ENCODE peak calls at places on chromosome 21, in six cellular contexts. One of them, this sample, is unnamed.

GRCh38 chr21:37762606-37763005 is 153.7 kb downstream of the KCNJ6 start:
- DNase-seq in WTC11: no peak
- DNase-seq in progenitor cell of endocrine pancreas: no peak
- DNase-seq in CD8-positive, alpha-beta T cell: no peak
- DNase-seq in heart right ventricle: no peak
- DNase-seq in fibroblast of lung: no peak
- DNase-seq in this sample: no peak

GRCh38 chr21:46054447-46054846 is 43.5 kb upstream of the COL6A2 start:
- DNase-seq in WTC11: no peak
- DNase-seq in progenitor cell of endocrine pancreas: peak; percentile 8
- DNase-seq in CD8-positive, alpha-beta T cell: no peak
- DNase-seq in heart right ventricle: no peak
- DNase-seq in fibroblast of lung: peak; percentile 66
- DNase-seq in this sample: no peak

GRCh38 chr21:33189845-33190244 is 39.9 kb upstream of the IFNAR2 start:
- DNase-seq in WTC11: no peak
- DNase-seq in progenitor cell of endocrine pancreas: no peak
- DNase-seq in CD8-positive, alpha-beta T cell: no peak
- DNase-seq in heart right ventricle: no peak
- DNase-seq in fibroblast of lung: no peak
- DNase-seq in this sample: no peak

GRCh38 chr21:44485254-44485793 is 30.0 kb downstream of the LRRC3 start:
- DNase-seq in WTC11: peak; percentile 82
- DNase-seq in progenitor cell of endocrine pancreas: no peak
- DNase-seq in CD8-positive, alpha-beta T cell: peak; percentile 46
- DNase-seq in heart right ventricle: no peak
- DNase-seq in fibroblast of lung: no peak
- DNase-seq in this sample: no peak

GRCh38 chr21:17269760-17270159 is 243.1 kb upstream of the CXADR start:
- DNase-seq in WTC11: no peak
- DNase-seq in progenitor cell of endocrine pancreas: no peak
- DNase-seq in CD8-positive, alpha-beta T cell: no peak
- DNase-seq in heart right ventricle: no peak
- DNase-seq in fibroblast of lung: no peak
- DNase-seq in this sample: no peak

GRCh38 chr21:33028759-33029511 is 3.2 kb downstream of the OLIG2 start:
- DNase-seq in WTC11: no peak
- DNase-seq in progenitor cell of endocrine pancreas: no peak
- DNase-seq in CD8-positive, alpha-beta T cell: peak; percentile 27
- DNase-seq in heart right ventricle: no peak
- DNase-seq in fibroblast of lung: no peak
- DNase-seq in this sample: no peak

GRCh38 chr21:17428484-17428869 is 84.4 kb upstream of the CXADR start:
- DNase-seq in WTC11: no peak
- DNase-seq in progenitor cell of endocrine pancreas: no peak
- DNase-seq in CD8-positive, alpha-beta T cell: no peak
- DNase-seq in heart right ventricle: no peak
- DNase-seq in fibroblast of lung: no peak
- DNase-seq in this sample: no peak

GRCh38 chr21:33266050-33266783 is at the start of gene IL10RB:
- DNase-seq in WTC11: peak; percentile 71
- DNase-seq in progenitor cell of endocrine pancreas: peak; percentile 61
- DNase-seq in CD8-positive, alpha-beta T cell: peak; percentile 73
- DNase-seq in heart right ventricle: peak; percentile 71
- DNase-seq in fibroblast of lung: peak; percentile 54
- DNase-seq in this sample: peak; percentile 73

GRCh38 chr21:44331650-44332306 is 7.4 kb downstream of the CFAP410 start:
- DNase-seq in WTC11: no peak
- DNase-seq in progenitor cell of endocrine pancreas: no peak
- DNase-seq in CD8-positive, alpha-beta T cell: no peak
- DNase-seq in heart right ventricle: no peak
- DNase-seq in fibroblast of lung: no peak
- DNase-seq in this sample: no peak

GRCh38 chr21:16634522-16634914 is 878.3 kb upstream of the CXADR start:
- DNase-seq in WTC11: peak; percentile 15
- DNase-seq in progenitor cell of endocrine pancreas: no peak
- DNase-seq in CD8-positive, alpha-beta T cell: no peak
- DNase-seq in heart right ventricle: no peak
- DNase-seq in fibroblast of lung: no peak
- DNase-seq in this sample: no peak

GRCh38 chr21:26405735-26406361 is 167.2 kb downstream of the CYYR1 start:
- DNase-seq in WTC11: no peak
- DNase-seq in progenitor cell of endocrine pancreas: no peak
- DNase-seq in CD8-positive, alpha-beta T cell: no peak
- DNase-seq in heart right ventricle: no peak
- DNase-seq in fibroblast of lung: peak; percentile 91
- DNase-seq in this sample: no peak

GRCh38 chr21:35508389-35508888 is 459.3 kb upstream of the RUNX1 start:
- DNase-seq in WTC11: peak; percentile 39
- DNase-seq in progenitor cell of endocrine pancreas: no peak
- DNase-seq in CD8-positive, alpha-beta T cell: no peak
- DNase-seq in heart right ventricle: peak; percentile 54
- DNase-seq in fibroblast of lung: peak; percentile 72
- DNase-seq in this sample: no peak

GRCh38 chr21:35316933-35317332 is 267.8 kb upstream of the RUNX1 start:
- DNase-seq in WTC11: no peak
- DNase-seq in progenitor cell of endocrine pancreas: no peak
- DNase-seq in CD8-positive, alpha-beta T cell: no peak
- DNase-seq in heart right ventricle: no peak
- DNase-seq in fibroblast of lung: peak; percentile 87
- DNase-seq in this sample: no peak

GRCh38 chr21:25214676-25215075 is 392.6 kb downstream of the MRPL39 start:
- DNase-seq in WTC11: no peak
- DNase-seq in progenitor cell of endocrine pancreas: no peak
- DNase-seq in CD8-positive, alpha-beta T cell: no peak
- DNase-seq in heart right ventricle: no peak
- DNase-seq in fibroblast of lung: no peak
- DNase-seq in this sample: no peak

GRCh38 chr21:45478115-45478801 is 64.0 kb downstream of the SLC19A1 start:
- DNase-seq in WTC11: peak; percentile 86
- DNase-seq in progenitor cell of endocrine pancreas: peak; percentile 66
- DNase-seq in CD8-positive, alpha-beta T cell: peak; percentile 83
- DNase-seq in heart right ventricle: peak; percentile 73
- DNase-seq in fibroblast of lung: peak; percentile 57
- DNase-seq in this sample: peak; percentile 57

GRCh38 chr21:46515109-46515508 is 56.4 kb downstream of the DIP2A start:
- DNase-seq in WTC11: no peak
- DNase-seq in progenitor cell of endocrine pancreas: no peak
- DNase-seq in CD8-positive, alpha-beta T cell: peak; percentile 24
- DNase-seq in heart right ventricle: peak; percentile 42
- DNase-seq in fibroblast of lung: peak; percentile 35
- DNase-seq in this sample: peak; percentile 33

GRCh38 chr21:36571556-36571955 is 91.6 kb upstream of the CLDN14 start:
- DNase-seq in WTC11: no peak
- DNase-seq in progenitor cell of endocrine pancreas: no peak
- DNase-seq in CD8-positive, alpha-beta T cell: no peak
- DNase-seq in heart right ventricle: no peak
- DNase-seq in fibroblast of lung: no peak
- DNase-seq in this sample: no peak
- TF ChIP-seq CTCF in WTC11: no peak
- TF ChIP-seq CTCF in progenitor cell of endocrine pancreas: no peak
- TF ChIP-seq CTCF in CD8-positive, alpha-beta T cell: no peak
- TF ChIP-seq CTCF in heart right ventricle: no peak
- TF ChIP-seq CTCF in fibroblast of lung: no peak
- TF ChIP-seq CTCF in this sample: no peak

GRCh38 chr21:39430954-39431353 is 14.6 kb downstream of the LCA5L start:
- DNase-seq in WTC11: no peak
- DNase-seq in progenitor cell of endocrine pancreas: no peak
- DNase-seq in CD8-positive, alpha-beta T cell: no peak
- DNase-seq in heart right ventricle: no peak
- DNase-seq in fibroblast of lung: no peak
- DNase-seq in this sample: no peak
- TF ChIP-seq CTCF in WTC11: no peak
- TF ChIP-seq CTCF in progenitor cell of endocrine pancreas: no peak
- TF ChIP-seq CTCF in CD8-positive, alpha-beta T cell: no peak
- TF ChIP-seq CTCF in heart right ventricle: no peak
- TF ChIP-seq CTCF in fibroblast of lung: no peak
- TF ChIP-seq CTCF in this sample: no peak

GRCh38 chr21:39690454-39690853 is 54.5 kb upstream of the IGSF5 start:
- DNase-seq in WTC11: no peak
- DNase-seq in progenitor cell of endocrine pancreas: no peak
- DNase-seq in CD8-positive, alpha-beta T cell: no peak
- DNase-seq in heart right ventricle: no peak
- DNase-seq in fibroblast of lung: no peak
- DNase-seq in this sample: no peak
- TF ChIP-seq CTCF in WTC11: no peak
- TF ChIP-seq CTCF in progenitor cell of endocrine pancreas: no peak
- TF ChIP-seq CTCF in CD8-positive, alpha-beta T cell: no peak
- TF ChIP-seq CTCF in heart right ventricle: no peak
- TF ChIP-seq CTCF in fibroblast of lung: no peak
- TF ChIP-seq CTCF in this sample: no peak

DNA sequence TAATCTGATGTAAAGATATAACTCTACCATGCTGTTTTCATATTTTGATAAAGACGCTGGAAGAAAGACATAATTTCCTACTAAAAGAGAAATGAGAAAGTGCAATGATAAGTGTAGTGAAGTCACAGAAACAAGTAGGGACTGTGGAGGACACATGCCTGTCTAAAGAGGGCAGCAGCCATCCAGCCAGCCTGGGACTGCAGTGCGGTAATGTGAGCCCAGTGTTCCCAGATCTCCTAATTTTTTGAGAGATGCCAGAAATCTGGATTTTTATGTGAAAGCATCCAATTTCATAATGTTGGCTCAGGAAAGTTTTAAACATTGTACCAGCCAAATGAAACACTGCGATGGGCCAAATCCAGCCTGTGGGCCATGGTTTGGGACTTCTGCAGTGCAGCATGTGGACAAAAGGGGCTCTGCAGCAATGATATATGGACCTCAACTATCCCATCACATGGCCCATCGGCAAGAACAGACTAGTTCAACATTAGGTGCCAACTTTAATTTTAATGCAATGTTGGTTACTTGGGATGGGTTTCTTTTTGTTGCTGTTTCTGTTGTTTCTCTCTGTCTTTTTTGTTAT is 329.5 kb downstream of the LTN1 start:
- DNase-seq in WTC11: no peak
- DNase-seq in progenitor cell of endocrine pancreas: no peak
- DNase-seq in CD8-positive, alpha-beta T cell: no peak
- DNase-seq in heart right ventricle: no peak
- DNase-seq in fibroblast of lung: no peak
- DNase-seq in this sample: no peak
- TF ChIP-seq CTCF in WTC11: no peak
- TF ChIP-seq CTCF in progenitor cell of endocrine pancreas: no peak
- TF ChIP-seq CTCF in CD8-positive, alpha-beta T cell: no peak
- TF ChIP-seq CTCF in heart right ventricle: no peak
- TF ChIP-seq CTCF in fibroblast of lung: no peak
- TF ChIP-seq CTCF in this sample: no peak

GRCh38 chr21:42063206-42063577 is 7.9 kb upstream of the UMODL1 start:
- DNase-seq in WTC11: no peak
- DNase-seq in progenitor cell of endocrine pancreas: no peak
- DNase-seq in CD8-positive, alpha-beta T cell: peak; percentile 31
- DNase-seq in heart right ventricle: no peak
- DNase-seq in fibroblast of lung: no peak
- DNase-seq in this sample: no peak

GRCh38 chr21:42061195-42061865 is 9.8 kb upstream of the UMODL1 start:
- DNase-seq in WTC11: no peak
- DNase-seq in progenitor cell of endocrine pancreas: no peak
- DNase-seq in CD8-positive, alpha-beta T cell: peak; percentile 13
- DNase-seq in heart right ventricle: peak; percentile 57
- DNase-seq in fibroblast of lung: no peak
- DNase-seq in this sample: no peak

GRCh38 chr21:42062543-42063022 is 8.5 kb upstream of the UMODL1 start:
- DNase-seq in WTC11: no peak
- DNase-seq in progenitor cell of endocrine pancreas: no peak
- DNase-seq in CD8-positive, alpha-beta T cell: peak; percentile 89
- DNase-seq in heart right ventricle: no peak
- DNase-seq in fibroblast of lung: no peak
- DNase-seq in this sample: no peak

GRCh38 chr21:42061866-42062542 is 9.1 kb upstream of the UMODL1 start:
- DNase-seq in WTC11: no peak
- DNase-seq in progenitor cell of endocrine pancreas: no peak
- DNase-seq in CD8-positive, alpha-beta T cell: peak; percentile 74
- DNase-seq in heart right ventricle: no peak
- DNase-seq in fibroblast of lung: no peak
- DNase-seq in this sample: no peak

DNA sequence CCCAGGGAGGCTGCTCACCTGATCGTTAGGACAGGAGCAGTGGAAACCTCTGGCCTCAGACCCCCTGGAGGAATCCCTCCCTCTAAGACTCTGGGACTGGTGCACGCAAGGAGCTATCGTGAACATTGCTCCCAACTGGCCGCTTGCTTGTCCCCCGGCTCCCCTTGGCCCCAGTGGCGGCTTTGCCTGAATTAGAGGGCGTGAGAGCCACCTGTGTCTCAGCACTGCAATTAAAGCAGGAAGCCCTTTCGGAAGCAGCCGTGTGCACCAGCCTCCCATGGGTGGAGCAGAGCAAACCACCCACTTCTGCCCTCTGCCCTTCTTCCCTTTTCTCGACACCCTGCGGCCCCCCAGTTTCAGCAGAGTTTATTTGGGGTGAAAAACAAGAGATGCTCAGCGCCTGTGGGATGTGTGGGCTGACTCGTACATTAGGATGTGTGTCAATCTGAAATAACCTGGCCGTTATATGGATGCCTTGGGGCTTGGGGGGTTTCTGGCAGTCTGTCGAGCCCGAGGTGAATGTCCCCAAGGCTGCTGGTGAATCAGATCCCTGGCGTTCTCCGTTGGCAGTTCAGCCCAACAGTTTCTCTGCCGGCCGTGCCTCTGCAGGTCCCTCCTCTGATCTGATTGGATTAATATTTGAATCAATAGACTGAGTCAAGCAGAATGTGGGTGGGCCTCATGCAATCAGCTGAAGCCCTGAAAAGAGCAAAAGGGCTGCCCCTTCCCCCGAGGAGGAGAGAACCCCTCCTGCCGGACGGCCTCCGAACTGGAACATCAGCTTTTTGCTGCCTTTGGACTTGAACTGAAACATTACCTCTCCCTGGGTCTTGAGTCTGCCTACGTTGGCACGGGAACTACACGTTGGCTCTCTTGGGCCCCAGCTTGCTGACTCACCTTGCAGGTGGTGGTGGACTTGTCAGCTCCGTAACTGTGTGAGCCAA is 7.3 kb upstream of the UMODL1 start:
- DNase-seq in WTC11: no peak
- DNase-seq in progenitor cell of endocrine pancreas: no peak
- DNase-seq in CD8-positive, alpha-beta T cell: peak; percentile 58
- DNase-seq in heart right ventricle: no peak
- DNase-seq in fibroblast of lung: peak; percentile 20
- DNase-seq in this sample: peak; percentile 57
- TF ChIP-seq CTCF in WTC11: no peak
- TF ChIP-seq CTCF in progenitor cell of endocrine pancreas: peak; percentile 25
- TF ChIP-seq CTCF in CD8-positive, alpha-beta T cell: no peak
- TF ChIP-seq CTCF in heart right ventricle: no peak
- TF ChIP-seq CTCF in fibroblast of lung: no peak
- TF ChIP-seq CTCF in this sample: no peak

DNA sequence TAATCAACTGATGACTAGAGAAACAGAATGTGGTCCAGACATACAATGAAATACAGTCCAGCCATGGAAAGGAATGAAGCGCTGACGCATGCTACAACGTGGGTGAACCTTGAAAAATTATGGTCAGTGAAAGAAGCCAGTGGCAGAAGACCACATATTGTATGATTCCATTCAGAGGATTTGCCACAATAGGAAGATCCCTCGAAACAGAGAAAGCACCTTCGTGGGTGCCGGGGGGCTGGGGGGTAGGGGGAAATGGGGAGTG is 106.6 kb downstream of the ETS2 start:
- DNase-seq in WTC11: no peak
- DNase-seq in progenitor cell of endocrine pancreas: no peak
- DNase-seq in CD8-positive, alpha-beta T cell: no peak
- DNase-seq in heart right ventricle: no peak
- DNase-seq in fibroblast of lung: peak; percentile 70
- DNase-seq in this sample: no peak
- TF ChIP-seq CTCF in WTC11: no peak
- TF ChIP-seq CTCF in progenitor cell of endocrine pancreas: no peak
- TF ChIP-seq CTCF in CD8-positive, alpha-beta T cell: no peak
- TF ChIP-seq CTCF in heart right ventricle: no peak
- TF ChIP-seq CTCF in fibroblast of lung: no peak
- TF ChIP-seq CTCF in this sample: no peak